ENCODE peak calls at places on chromosomes 1 and 21, in six cellular contexts. Q is fibroblast of lung, E is IMR-90, U is HCT116, M is keratinocyte, S is PC-3. Z is an unnamed sample. For H3K27me3, the result is how much of the 10 kb centered on the place peaks cover.

GRCh38 chr21:35738342-35738961 is 321.9 kb downstream of the SETD4 start:
- DNase-seq in Q (peak), E (peak), U (no peak), M (no peak), S (peak), Z (no peak)

GRCh38 chr1:95353185-95353584 is 119.2 kb downstream of the RWDD3 start:
- DNase-seq in Q (no peak), E (no peak), U (no peak), M (no peak), S (no peak), Z (no peak)

GRCh38 chr1:11013160-11013531 is 692 bp downstream of the TARDBP start:
- DNase-seq in Q (peak), E (peak), U (no peak), M (no peak), S (peak), Z (no peak)

GRCh38 chr1:234899041-234899787 is 229.4 kb downstream of the TOMM20 start:
- DNase-seq in Q (peak), E (peak), U (no peak), M (no peak), S (peak), Z (peak)

GRCh38 chr1:198123146-198123545 is 33.7 kb upstream of the NEK7 start:
- DNase-seq in Q (peak), E (peak), U (no peak), M (no peak), S (peak), Z (no peak)

GRCh38 chr1:172449012-172449584 is 5.2 kb upstream of the PIGC start:
- DNase-seq in Q (peak), E (no peak), U (no peak), M (no peak), S (peak), Z (no peak)

GRCh38 chr1:12386130-12386529 is 156.3 kb downstream of the VPS13D start:
- DNase-seq in Q (peak), E (no peak), U (no peak), M (peak), S (peak), Z (no peak)

GRCh38 chr1:70331962-70332361 is 22.6 kb downstream of the ANKRD13C start:
- DNase-seq in Q (peak), E (no peak), U (no peak), M (no peak), S (peak), Z (no peak)

GRCh38 chr1:19949016-19949415 is 25.6 kb upstream of the PLA2G2E start:
- DNase-seq in Q (peak), E (peak), U (peak), M (peak), S (peak), Z (no peak)

GRCh38 chr1:209045326-209046057 is 538.0 kb upstream of the CAMK1G start:
- DNase-seq in Q (peak), E (no peak), U (no peak), M (no peak), S (peak), Z (no peak)

GRCh38 chr1:82399093-82399492 is 598.4 kb downstream of the ADGRL2 start:
- DNase-seq in Q (peak), E (peak), U (no peak), M (no peak), S (no peak), Z (no peak)

GRCh38 chr1:163875927-163876320 is 554.2 kb downstream of the NUF2 start:
- DNase-seq in Q (peak), E (peak), U (no peak), M (no peak), S (no peak), Z (no peak)

GRCh38 chr21:37368536-37369279 is 2.1 kb downstream of the DYRK1A start:
- DNase-seq in Q (peak), E (peak), U (no peak), M (peak), S (peak), Z (peak)

GRCh38 chr21:35239811-35240219 is 190.7 kb upstream of the RUNX1 start:
- DNase-seq in Q (no peak), E (no peak), U (no peak), M (no peak), S (no peak), Z (no peak)

GRCh38 chr21:32046191-32046590 is 173.4 kb downstream of the HUNK start:
- DNase-seq in Q (no peak), E (no peak), U (no peak), M (no peak), S (no peak), Z (peak)

GRCh38 chr1:99441234-99442095 is 177.2 kb downstream of the PLPPR4 start:
- DNase-seq in Q (peak), E (peak), U (no peak), M (no peak), S (peak), Z (no peak)

GRCh38 chr1:5597991-5598823 is 394.0 kb downstream of the NPHP4 start:
- DNase-seq in Q (no peak), E (no peak), U (no peak), M (no peak), S (no peak), Z (peak)

GRCh38 chr1:48688102-48688760 is 88.5 kb downstream of the BEND5 start:
- DNase-seq in Q (no peak), E (no peak), U (peak), M (no peak), S (peak), Z (peak)

GRCh38 chr1:209884665-209885117 is 53.3 kb upstream of the SYT14 start:
- DNase-seq in Q (peak), E (peak), U (peak), M (peak), S (peak), Z (no peak)

GRCh38 chr1:184958554-184959353 is 15.6 kb downstream of the NIBAN1 start:
- DNase-seq in Q (no peak), E (peak), U (no peak), M (no peak), S (no peak), Z (no peak)

GRCh38 chr1:93904228-93904627 is 5.0 kb downstream of the GCLM start:
- DNase-seq in Q (peak), E (no peak), U (no peak), M (no peak), S (no peak), Z (no peak)

GRCh38 chr1:87284456-87285240 is 44.0 kb upstream of the LMO4 start:
- DNase-seq in Q (peak), E (peak), U (no peak), M (no peak), S (no peak), Z (no peak)

GRCh38 chr1:201895913-201896807 is 7.5 kb downstream of the SHISA4 start:
- DNase-seq in Q (peak), E (peak), U (peak), M (peak), S (peak), Z (peak)

GRCh38 chr1:207259391-207259790 is 62.1 kb upstream of the CD55 start:
- DNase-seq in Q (peak), E (peak), U (peak), M (no peak), S (peak), Z (peak)

GRCh38 chr1:165075725-165076370 is 280.7 kb downstream of the LMX1A start:
- DNase-seq in Q (peak), E (peak), U (no peak), M (no peak), S (peak), Z (peak)

GRCh38 chr1:245807306-245807705 is 652.5 kb downstream of the KIF26B start:
- DNase-seq in Q (peak), E (no peak), U (no peak), M (no peak), S (no peak), Z (no peak)

GRCh38 chr1:30541721-30542485 is 181.5 kb downstream of the MATN1 start:
- DNase-seq in Q (no peak), E (no peak), U (no peak), M (no peak), S (no peak), Z (no peak)

GRCh38 chr1:171251042-171251740 is 2.9 kb downstream of the FMO1 start:
- DNase-seq in Q (peak), E (peak), U (peak), M (no peak), S (peak), Z (peak)

GRCh38 chr1:246214708-246215504 is 292.2 kb downstream of the SMYD3 start:
- DNase-seq in Q (peak), E (peak), U (no peak), M (no peak), S (peak), Z (no peak)

GRCh38 chr1:61082336-61083013 is at the start of gene NFIA:
- DNase-seq in Q (peak), E (peak), U (peak), M (no peak), S (peak), Z (peak)

GRCh38 chr1:98794196-98794886 is 132.8 kb downstream of the SNX7 start:
- DNase-seq in Q (peak), E (peak), U (peak), M (peak), S (peak), Z (peak)

GRCh38 chr1:198361373-198361772 is 179.1 kb downstream of the ATP6V1G3 start:
- DNase-seq in Q (no peak), E (peak), U (no peak), M (no peak), S (no peak), Z (no peak)

DNA sequence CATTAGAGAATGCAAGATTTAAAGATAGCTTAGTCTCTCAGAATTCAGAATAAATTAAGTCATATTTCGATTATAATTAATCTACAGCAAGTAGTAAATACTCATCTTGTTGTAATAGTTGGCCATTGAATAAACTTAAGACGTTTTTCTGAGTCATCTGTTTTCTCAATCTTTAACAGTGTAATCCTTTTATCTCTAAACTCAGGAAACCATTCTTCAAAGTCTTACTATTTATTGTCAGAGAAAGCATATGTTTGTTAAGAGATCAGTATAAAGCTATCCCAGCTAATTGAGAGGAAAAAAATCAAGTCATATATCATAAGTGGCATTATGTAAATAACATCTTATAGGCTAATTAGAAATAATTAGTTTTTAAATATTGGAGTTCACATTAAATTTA is 201.2 kb upstream of the ADAMTS5 start:
- DNase-seq in Q (no peak), E (peak), U (no peak), M (no peak), S (peak), Z (no peak)
- H3K27me3 ChIP-seq in Q (under half), E (under half), U (under half), M (under half), S (under half), Z (under half)

GRCh38 chr1:55427576-55427975 is 212.4 kb upstream of the USP24 start:
- DNase-seq in Q (peak), E (no peak), U (no peak), M (no peak), S (no peak), Z (no peak)
- TF ChIP-seq CTCF in Q (no peak), E (no peak), U (no peak), M (no peak), S (no peak), Z (no peak)

DNA sequence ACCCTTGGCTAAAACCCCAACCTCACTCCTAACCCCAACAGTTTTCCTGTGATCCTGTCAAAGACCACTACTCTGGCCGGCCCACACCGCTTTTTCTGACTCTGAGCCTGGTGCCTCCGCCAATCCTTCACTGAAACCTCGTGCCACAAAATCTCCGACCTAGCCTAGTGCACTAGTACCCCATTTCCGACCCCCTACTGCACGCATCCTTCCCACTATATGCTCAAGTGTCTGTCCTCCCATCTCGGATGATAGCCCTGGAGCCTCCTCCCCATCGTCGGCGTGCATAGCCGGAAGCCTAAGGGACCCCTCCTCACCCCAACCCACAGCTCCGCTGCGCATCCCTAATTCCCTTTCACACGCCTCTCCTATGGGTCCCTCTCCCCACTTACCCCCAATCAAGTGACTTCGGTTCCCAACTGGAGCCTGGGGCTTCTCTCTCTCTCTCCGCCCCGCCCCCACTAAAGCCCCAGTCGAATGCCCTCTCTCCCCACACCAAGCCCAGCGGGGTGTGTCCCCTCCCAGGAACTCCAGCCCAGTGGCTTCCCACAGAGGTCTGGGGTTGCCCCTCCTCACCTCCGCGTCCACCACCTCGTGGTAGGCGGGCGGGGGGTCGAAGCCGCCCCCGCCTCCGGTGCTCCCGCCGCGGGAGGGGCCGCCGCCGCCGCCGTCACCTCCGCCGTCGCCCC is 806 bp downstream of the USP24 start:
- DNase-seq in Q (peak), E (no peak), U (no peak), M (no peak), S (peak), Z (peak)
- H3K9ac ChIP-seq in Q (peak), E (peak), U (peak), M (peak), S (peak), Z (peak)

GRCh38 chr1:110605446-110605845 is 712 bp downstream of the KCNA2 start:
- DNase-seq in Q (no peak), E (no peak), U (no peak), M (no peak), S (no peak), Z (no peak)
- H3K27me3 ChIP-seq in Q (half or more), E (half or more), U (under half), M (half or more), S (half or more), Z (half or more)

GRCh38 chr1:155698382-155699038 is 9.6 kb downstream of the DAP3 start:
- DNase-seq in Q (peak), E (peak), U (no peak), M (no peak), S (peak), Z (no peak)
- TF ChIP-seq CTCF in Q (no peak), E (no peak), U (no peak), M (no peak), S (no peak), Z (no peak)

DNA sequence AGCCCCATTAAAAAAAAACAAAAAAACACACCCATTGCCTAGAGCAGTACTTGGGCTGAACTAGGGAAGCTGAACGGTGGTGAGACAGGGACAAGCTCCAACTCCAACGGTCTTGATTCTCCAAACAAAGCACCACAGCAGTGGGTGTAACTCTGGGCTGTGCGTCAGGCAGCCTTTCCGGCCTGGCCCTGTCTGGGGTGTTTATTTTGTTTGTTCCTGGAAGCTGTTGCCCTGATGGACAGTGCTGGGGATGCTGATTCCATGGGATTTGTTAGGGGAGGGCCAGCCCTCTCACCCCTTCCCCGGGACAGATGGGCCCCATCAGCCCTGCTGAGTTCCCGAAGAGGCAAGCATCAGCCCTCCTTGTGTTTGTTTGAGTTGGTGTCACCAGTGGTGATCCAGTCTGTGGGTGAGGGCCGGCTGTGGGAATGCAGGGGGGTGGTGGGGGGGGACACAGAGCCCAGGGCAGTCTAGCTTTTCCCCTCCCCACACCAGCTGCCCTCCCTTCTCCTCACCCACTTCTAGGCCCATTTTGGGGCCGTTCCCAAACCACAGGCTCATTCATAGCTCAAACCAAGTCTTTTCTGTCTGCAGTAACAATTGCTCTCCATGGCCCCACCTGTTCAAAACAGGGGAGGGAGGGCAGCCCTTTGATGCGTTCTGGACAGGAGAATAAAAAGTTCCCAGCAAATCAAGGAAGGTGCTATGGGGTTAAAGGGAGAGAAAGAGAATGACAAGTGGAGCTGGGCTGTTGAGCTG is 4.5 kb downstream of the WNT2B start:
- DNase-seq in Q (no peak), E (peak), U (no peak), M (no peak), S (no peak), Z (no peak)
- H3K9ac ChIP-seq in Q (no peak), E (no peak), U (no peak), M (no peak), S (no peak), Z (no peak)

GRCh38 chr1:47418122-47418521 is 2.0 kb downstream of the FOXE3 start:
- DNase-seq in Q (no peak), E (no peak), U (no peak), M (no peak), S (no peak), Z (no peak)
- H3K27me3 ChIP-seq in Q (under half), E (under half), U (under half), M (half or more), S (under half), Z (half or more)

DNA sequence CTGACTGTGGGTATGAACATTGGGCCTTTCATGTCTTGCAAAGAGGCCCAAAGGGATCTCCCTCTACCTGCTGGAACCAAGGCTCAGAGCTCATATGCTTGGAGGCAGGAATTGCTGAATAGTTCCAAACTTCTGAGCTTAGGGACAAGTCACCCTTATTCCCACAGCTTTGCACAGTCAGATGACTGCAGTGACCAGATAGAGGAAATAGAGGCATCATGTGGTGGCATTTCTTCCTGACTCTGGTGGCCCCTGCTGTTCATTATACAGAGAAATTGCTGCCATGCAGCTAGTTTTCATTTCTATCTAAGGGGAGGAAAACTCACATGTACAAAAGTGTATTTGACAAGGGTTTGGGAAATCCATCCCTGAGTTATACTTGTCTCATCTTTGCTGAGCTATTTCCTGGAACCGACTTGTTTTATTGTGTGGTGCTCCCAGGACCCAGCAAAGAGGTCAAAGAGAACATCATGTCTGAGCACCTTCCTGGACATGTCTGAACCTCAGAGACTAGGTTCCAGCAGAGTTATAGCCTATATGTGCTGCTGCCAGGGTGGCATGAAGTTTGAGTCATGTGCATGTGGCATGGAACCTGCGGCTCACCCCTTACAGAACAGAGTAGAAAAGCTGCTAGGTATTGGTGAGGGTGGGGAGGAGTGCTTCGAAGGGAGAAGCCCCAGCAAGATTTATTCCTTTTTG is 131.2 kb downstream of the PIK3R3 start:
- DNase-seq in Q (no peak), E (no peak), U (no peak), M (no peak), S (no peak), Z (peak)
- TF ChIP-seq CTCF in Q (no peak), E (no peak), U (no peak), M (no peak), S (no peak), Z (no peak)

GRCh38 chr21:14875704-14876364 is 189.0 kb downstream of the NRIP1 start:
- DNase-seq in Q (peak), E (no peak), U (no peak), M (no peak), S (no peak), Z (no peak)
- H3K9ac ChIP-seq in Q (no peak), E (no peak), U (peak), M (no peak), S (peak), Z (no peak)